ENCODE peak calls at places on chromosomes 5 and 9, in five cellular contexts. B is NCI-H510A treated with DMSO at 0.1 percent for 48 hours, Z is HT-29, H is globus pallidus, E is heart right ventricle. C is an unnamed sample.

GRCh38 chr9:133428579-133429215 is 6.5 kb downstream of the ADAMTS13 start:
- DNase-seq in H (no peak), Z (no peak), E (no peak), B (peak), C (no peak)

GRCh38 chr5:177440211-177440989 is 6.2 kb upstream of the PRR7 start:
- DNase-seq in B (no peak), Z (no peak), E (no peak), H (no peak), C (no peak)

GRCh38 chr9:113454914-113455761 is 8.4 kb upstream of the RGS3 start:
- DNase-seq in E (peak), B (peak), Z (peak), H (peak), C (no peak)

GRCh38 chr5:180142824-180143610 is 66.0 kb downstream of the RASGEF1C start:
- DNase-seq in E (no peak), H (no peak), B (no peak), Z (no peak), C (peak)

GRCh38 chr5:143200781-143201398 is 202.6 kb downstream of the NR3C1 start:
- DNase-seq in B (peak), E (peak), Z (no peak), H (no peak), C (no peak)

GRCh38 chr5:53095931-53096525 is 13.5 kb downstream of the MOCS2 start:
- DNase-seq in Z (peak), B (peak), E (peak), H (peak), C (peak)

GRCh38 chr5:81247441-81247972 is 14.4 kb downstream of the CKMT2 start:
- DNase-seq in H (peak), B (no peak), Z (peak), E (no peak), C (no peak)

GRCh38 chr5:71828641-71829040 is 109.6 kb downstream of the CARTPT start:
- DNase-seq in E (no peak), H (no peak), B (no peak), Z (no peak), C (no peak)

GRCh38 chr5:77326142-77326541 is 115.7 kb downstream of the PDE8B start:
- DNase-seq in B (no peak), Z (no peak), H (no peak), E (no peak), C (no peak)

GRCh38 chr9:130768265-130768664 is 66.8 kb upstream of the ABL1 start:
- DNase-seq in Z (no peak), B (no peak), E (no peak), H (no peak), C (no peak)

GRCh38 chr9:30996761-30997160 is 1387.7 kb upstream of the ACO1 start:
- DNase-seq in B (no peak), E (no peak), H (no peak), Z (no peak), C (no peak)

GRCh38 chr5:163564321-163564924 is 59.0 kb downstream of the MAT2B start:
- DNase-seq in Z (peak), E (peak), H (peak), B (peak), C (no peak)

GRCh38 chr9:134870746-134871667 is 9.6 kb upstream of the FCN2 start:
- DNase-seq in B (no peak), Z (no peak), E (no peak), H (no peak), C (no peak)

GRCh38 chr9:114677418-114677817 is 4.6 kb downstream of the TEX48 start:
- DNase-seq in Z (peak), B (peak), H (no peak), E (no peak), C (no peak)

GRCh38 chr9:73260506-73260905 is 108.8 kb downstream of the ANXA1 start:
- DNase-seq in B (no peak), Z (no peak), H (no peak), E (no peak), C (no peak)

GRCh38 chr5:127375124-127375523 is 84.5 kb downstream of the MEGF10 start:
- DNase-seq in E (no peak), B (no peak), H (no peak), Z (no peak), C (no peak)

GRCh38 chr5:343461-344401 is 22.2 kb downstream of the AHRR start:
- DNase-seq in B (peak), E (no peak), H (no peak), Z (peak), C (no peak)

GRCh38 chr9:116733010-116733641 is 46.0 kb downstream of the TRIM32 start:
- DNase-seq in E (no peak), H (no peak), Z (no peak), B (no peak), C (no peak)

GRCh38 chr5:120368923-120369715 is 95.0 kb upstream of the PRR16 start:
- DNase-seq in H (no peak), Z (peak), B (peak), E (no peak), C (no peak)

GRCh38 chr5:95380103-95380628 is 11.0 kb upstream of the FAM81B start:
- DNase-seq in E (no peak), Z (no peak), B (no peak), H (no peak), C (no peak)

GRCh38 chr5:1521671-1522600 is 1.8 kb downstream of the LPCAT1 start:
- DNase-seq in E (peak), H (no peak), B (no peak), Z (no peak), C (peak)

GRCh38 chr5:59380350-59380951 is 513.1 kb downstream of the PDE4D start:
- DNase-seq in B (peak), H (peak), Z (peak), E (no peak), C (no peak)

GRCh38 chr5:77937015-77937908 is 161.1 kb upstream of the TBCA start:
- DNase-seq in Z (no peak), E (no peak), H (no peak), B (no peak), C (no peak)

GRCh38 chr5:86968311-86968753 is 299.4 kb upstream of the RASA1 start:
- DNase-seq in H (peak), B (peak), Z (peak), E (peak), C (no peak)